ENCODE peak calls at places on chromosomes 3 and 15, in four cellular contexts. R is endodermal cell, Q is tibial artery, U is breast epithelium. E is an unnamed sample.

GRCh38 chr3:59809016-59809415 is 759.2 kb upstream of the CFAP20DC start:
- DNase-seq in R (no peak), Q (no peak), U (no peak), E (no peak)

GRCh38 chr15:68792901-68793766 is 27.6 kb downstream of the ANP32A start:
- DNase-seq in R (peak), Q (no peak), U (peak), E (peak)

GRCh38 chr3:134356411-134357040 is 17.7 kb downstream of the AMOTL2 start:
- DNase-seq in R (peak), Q (no peak), U (no peak), E (no peak)

GRCh38 chr15:35751421-35752133 is 205.6 kb upstream of the DPH6 start:
- DNase-seq in R (peak), Q (peak), U (peak), E (peak)

GRCh38 chr3:142046320-142047020 is 102.9 kb downstream of the TFDP2 start:
- DNase-seq in R (no peak), Q (no peak), U (no peak), E (peak)

GRCh38 chr3:153221748-153222162 is 59.7 kb downstream of the RAP2B start:
- DNase-seq in R (peak), Q (peak), U (peak), E (peak)

GRCh38 chr3:156216216-156216615 is 95.8 kb downstream of the KCNAB1 start:
- DNase-seq in R (no peak), Q (no peak), U (no peak), E (no peak)

GRCh38 chr15:40845511-40846284 is 1.9 kb downstream of the SPINT1 start:
- DNase-seq in R (peak), Q (no peak), U (peak), E (no peak)

GRCh38 chr3:22450785-22451400 is 699.9 kb upstream of the ZNF385D start:
- DNase-seq in R (no peak), Q (no peak), U (no peak), E (no peak)

GRCh38 chr3:169243122-169243521 is 420.4 kb downstream of the MECOM start:
- DNase-seq in R (no peak), Q (no peak), U (no peak), E (peak)

GRCh38 chr15:88465633-88466219 is 1.5 kb downstream of the MRPL46 start:
- DNase-seq in R (peak), Q (no peak), U (no peak), E (no peak)

GRCh38 chr15:57565326-57565725 is 26.4 kb upstream of the MYZAP start:
- DNase-seq in R (no peak), Q (no peak), U (peak), E (no peak)

GRCh38 chr3:190122198-190122771 is 1.6 kb upstream of the P3H2 start:
- DNase-seq in R (no peak), Q (no peak), U (peak), E (peak)

GRCh38 chr3:173398111-173398479 is 551 bp downstream of the NLGN1 start:
- DNase-seq in R (no peak), Q (no peak), U (no peak), E (peak)

GRCh38 chr3:94195381-94195780 is 132.5 kb downstream of the NSUN3 start:
- DNase-seq in R (no peak), Q (no peak), U (no peak), E (no peak)

GRCh38 chr3:9552252-9552999 is 1.2 kb downstream of the LHFPL4 start:
- DNase-seq in R (peak), Q (no peak), U (no peak), E (peak)

GRCh38 chr3:24119321-24119751 is 174.2 kb downstream of the NR1D2 start:
- DNase-seq in R (no peak), Q (no peak), U (no peak), E (no peak)

GRCh38 chr3:69130689-69131088 is 8.3 kb upstream of the LMOD3 start:
- DNase-seq in R (no peak), Q (no peak), U (no peak), E (no peak)

GRCh38 chr3:156465222-156465621 is 89.7 kb downstream of the SSR3 start:
- DNase-seq in R (no peak), Q (no peak), U (no peak), E (no peak)

GRCh38 chr15:38885001-38885400 is 320.4 kb upstream of the RASGRP1 start:
- DNase-seq in R (no peak), Q (no peak), U (no peak), E (no peak)

GRCh38 chr15:60535743-60536142 is 56.8 kb upstream of the ICE2 start:
- DNase-seq in R (no peak), Q (no peak), U (no peak), E (no peak)

GRCh38 chr3:69353492-69353891 is 32.4 kb downstream of the FRMD4B start:
- DNase-seq in R (no peak), Q (no peak), U (no peak), E (peak)

GRCh38 chr3:171811059-171811912 is 1.0 kb upstream of the PLD1 start:
- DNase-seq in R (no peak), Q (peak), U (no peak), E (peak)

GRCh38 chr3:188082040-188082439 is 71.9 kb upstream of the LPP start:
- DNase-seq in R (no peak), Q (no peak), U (no peak), E (peak)

GRCh38 chr3:176399193-176399592 is 798.1 kb downstream of the TBL1XR1 start:
- DNase-seq in R (no peak), Q (no peak), U (no peak), E (no peak)

GRCh38 chr15:64865998-64866520 is 24.3 kb downstream of the PLEKHO2 start:
- DNase-seq in R (peak), Q (no peak), U (no peak), E (peak)

GRCh38 chr3:52535411-52536111 is 844 bp upstream of the UQCC5 start:
- DNase-seq in R (no peak), Q (no peak), U (no peak), E (no peak)
- H3K27ac ChIP-seq in R (no peak), Q (peak), U (peak), E (no peak)

GRCh38 chr3:129440648-129441190 is 695 bp downstream of the IFT122 start:
- DNase-seq in R (no peak), Q (no peak), U (no peak), E (no peak)

GRCh38 chr3:129441215-129441614 is 1.2 kb downstream of the IFT122 start:
- DNase-seq in R (no peak), Q (no peak), U (no peak), E (no peak)

GRCh38 chr3:129442947-129443346 is 2.9 kb downstream of the IFT122 start:
- DNase-seq in R (no peak), Q (no peak), U (no peak), E (no peak)

GRCh38 chr3:129442486-129442885 is 2.5 kb downstream of the IFT122 start:
- DNase-seq in R (no peak), Q (no peak), U (no peak), E (no peak)

GRCh38 chr3:129441782-129442181 is 1.8 kb downstream of the IFT122 start:
- DNase-seq in R (no peak), Q (peak), U (no peak), E (peak)
- H3K4me3 ChIP-seq in R (peak), Q (peak), U (peak), E (no peak)

DNA sequence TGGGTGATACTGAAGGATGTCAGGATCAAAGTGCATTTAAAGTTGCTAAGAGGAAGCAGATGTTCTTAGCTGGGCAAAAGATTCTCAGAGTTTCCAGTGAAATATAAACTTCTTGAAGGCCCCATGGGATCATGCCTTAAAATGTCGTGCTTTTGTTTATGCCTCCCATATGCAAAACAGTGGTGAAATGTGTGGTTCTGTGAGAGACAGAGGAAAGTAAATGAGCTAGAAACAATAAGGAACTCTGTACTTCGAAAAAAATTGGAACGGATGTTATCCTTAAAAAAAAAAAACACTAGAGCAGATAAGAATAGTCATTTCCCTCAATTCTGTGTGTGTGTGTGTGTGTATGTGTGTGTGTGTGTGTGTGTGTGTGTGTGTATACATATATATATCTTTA is 497.0 kb upstream of the TBL1XR1 start:
- DNase-seq in R (no peak), Q (no peak), U (no peak), E (peak)
- H3K27ac ChIP-seq in R (no peak), Q (no peak), U (no peak), E (no peak)

DNA sequence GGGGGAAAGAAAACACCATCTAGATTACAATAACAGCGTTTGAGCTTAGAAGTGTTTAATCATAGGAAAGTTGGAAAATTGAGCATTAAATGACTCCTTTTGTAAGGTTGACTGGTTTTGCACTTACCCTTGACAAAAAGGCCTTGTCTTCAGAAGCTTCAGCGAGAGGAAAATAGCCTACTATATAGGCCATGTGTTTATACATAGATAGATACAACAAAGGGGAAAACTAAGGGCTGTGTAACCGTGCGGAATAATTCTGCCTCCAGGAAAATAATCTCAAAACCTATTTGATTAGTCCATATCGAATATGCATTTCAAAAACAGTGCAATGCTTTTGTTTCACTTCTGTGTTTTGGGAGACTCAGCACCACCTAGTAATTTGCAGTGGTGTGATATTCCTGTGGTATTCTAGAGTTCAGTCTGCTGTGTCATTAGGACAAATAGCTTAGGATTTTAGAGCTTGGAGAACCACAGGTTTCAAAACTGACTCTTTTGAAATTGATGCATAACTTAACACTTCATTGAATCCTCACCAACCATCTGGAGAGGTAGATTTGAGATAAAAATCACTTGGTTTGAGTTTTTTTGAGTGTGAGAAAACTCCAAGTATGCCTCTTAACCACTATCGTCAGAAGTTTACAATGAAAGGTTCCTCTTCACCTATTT is 1.8 kb downstream of the ARHGAP31 start:
- DNase-seq in R (no peak), Q (no peak), U (no peak), E (no peak)
- H3K4me3 ChIP-seq in R (peak), Q (peak), U (peak), E (peak)

DNA sequence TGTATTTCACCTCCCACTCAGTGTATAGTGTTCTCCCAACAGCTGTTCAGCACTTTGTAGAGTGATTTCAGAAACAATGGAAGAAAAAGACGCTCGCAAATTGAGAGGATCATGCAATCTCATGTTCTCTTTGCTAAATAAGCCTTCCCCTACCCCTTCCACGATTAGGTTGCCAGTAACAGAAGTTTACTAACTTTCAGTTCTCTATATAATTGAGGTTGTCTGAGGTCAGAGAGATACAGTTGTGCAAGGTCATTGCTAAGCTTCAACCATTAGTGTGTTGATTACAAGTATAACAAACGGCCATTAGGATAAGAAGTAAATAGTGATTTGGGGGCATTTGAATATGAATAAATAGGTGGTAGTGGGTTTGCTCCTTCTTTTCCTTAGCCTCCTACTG is 99.6 kb downstream of the TUSC7 start:
- DNase-seq in R (no peak), Q (no peak), U (no peak), E (no peak)
- H3K27ac ChIP-seq in R (no peak), Q (no peak), U (no peak), E (no peak)

GRCh38 chr3:28575748-28576589 is 227.3 kb upstream of the AZI2 start:
- DNase-seq in R (peak), Q (peak), U (no peak), E (peak)
- H3K4me3 ChIP-seq in R (peak), Q (peak), U (peak), E (peak)